ENCODE peak calls at places on chromosomes 1 and 21, in nine cellular contexts. A is ovary; M is uterus; S is SK-N-SH; C is heart right ventricle; P is lower lobe of right lung; Z is CD8-positive, alpha-beta T cell; D is suprapubic skin; V is mammary epithelial cell. L is an unnamed sample.
A peak's percentile ranks its signal among the peaks of the same experiment; 100 is the strongest.

GRCh38 chr1:178530520-178530919 is 17.6 kb downstream of the TEX35 start:
- DNase-seq in A (no peak), M (no peak), S (no peak), C (no peak), P (no peak), Z (no peak), D (no peak), V (no peak), L (peak; percentile 15)

GRCh38 chr1:207863893-207864535 is 46.9 kb downstream of the CD34 start:
- DNase-seq in A (no peak), M (no peak), S (no peak), C (no peak), P (no peak), Z (peak; percentile 66), D (no peak), V (no peak), L (no peak)

GRCh38 chr1:48245106-48245505 is 22.6 kb downstream of the SLC5A9 start:
- DNase-seq in A (no peak), M (no peak), S (no peak), C (no peak), P (no peak), Z (no peak), D (no peak), V (no peak), L (no peak)

GRCh38 chr1:229221106-229222019 is 49.5 kb upstream of the RAB4A start:
- DNase-seq in A (no peak), M (no peak), S (peak; percentile 30), C (no peak), P (peak; percentile 52), Z (no peak), D (no peak), V (peak; percentile 72), L (no peak)

GRCh38 chr1:89356658-89357400 is 7.0 kb upstream of the GBP6 start:
- DNase-seq in A (no peak), M (no peak), S (no peak), C (no peak), P (no peak), Z (no peak), D (no peak), V (peak; percentile 31), L (no peak)

GRCh38 chr1:205328476-205328875 is 6.9 kb upstream of the NUAK2 start:
- DNase-seq in A (no peak), M (no peak), S (no peak), C (no peak), P (no peak), Z (no peak), D (no peak), V (no peak), L (no peak)

GRCh38 chr21:41429305-41429704 is 3.3 kb downstream of the MX1 start:
- DNase-seq in A (no peak), M (no peak), S (no peak), C (no peak), P (no peak), Z (peak; percentile 35), D (no peak), V (no peak), L (no peak)

GRCh38 chr1:44830900-44831304 is 12.2 kb downstream of the PTCH2 start:
- DNase-seq in A (peak; percentile 14), M (no peak), S (peak; percentile 25), C (no peak), P (no peak), Z (no peak), D (no peak), V (no peak), L (no peak)

GRCh38 chr1:109799445-109799844 is 35.7 kb upstream of the EPS8L3 start:
- DNase-seq in A (no peak), M (no peak), S (peak; percentile 56), C (no peak), P (no peak), Z (no peak), D (no peak), V (no peak), L (no peak)

GRCh38 chr1:232884262-232884661 is 66.1 kb upstream of the NTPCR start:
- DNase-seq in A (no peak), M (no peak), S (no peak), C (no peak), P (no peak), Z (no peak), D (no peak), V (peak; percentile 31), L (no peak)

GRCh38 chr1:214912127-214912526 is 170.4 kb upstream of the KCNK2 start:
- DNase-seq in A (no peak), M (no peak), S (no peak), C (no peak), P (no peak), Z (no peak), D (no peak), V (no peak), L (no peak)

GRCh38 chr1:19424651-19425570 is 60.4 kb downstream of the CAPZB start:
- DNase-seq in A (no peak), M (no peak), S (no peak), C (no peak), P (no peak), Z (no peak), D (no peak), V (no peak), L (no peak)

GRCh38 chr1:94737124-94737998 is 82.8 kb upstream of the SLC44A3 start:
- DNase-seq in A (no peak), M (no peak), S (no peak), C (no peak), P (no peak), Z (no peak), D (no peak), V (no peak), L (no peak)

GRCh38 chr1:19047373-19047772 is 90.9 kb upstream of the IFFO2 start:
- DNase-seq in A (no peak), M (no peak), S (no peak), C (no peak), P (peak; percentile 21), Z (no peak), D (no peak), V (no peak), L (no peak)

GRCh38 chr1:207054476-207054875 is 1.4 kb downstream of the PFKFB2 start:
- DNase-seq in A (no peak), M (no peak), S (no peak), C (no peak), P (no peak), Z (no peak), D (no peak), V (no peak), L (no peak)

GRCh38 chr1:206012086-206012859 is 9.1 kb upstream of the RAB7B start:
- DNase-seq in A (no peak), M (no peak), S (no peak), C (peak; percentile 54), P (peak; percentile 91), Z (peak; percentile 60), D (no peak), V (no peak), L (no peak)

DNA sequence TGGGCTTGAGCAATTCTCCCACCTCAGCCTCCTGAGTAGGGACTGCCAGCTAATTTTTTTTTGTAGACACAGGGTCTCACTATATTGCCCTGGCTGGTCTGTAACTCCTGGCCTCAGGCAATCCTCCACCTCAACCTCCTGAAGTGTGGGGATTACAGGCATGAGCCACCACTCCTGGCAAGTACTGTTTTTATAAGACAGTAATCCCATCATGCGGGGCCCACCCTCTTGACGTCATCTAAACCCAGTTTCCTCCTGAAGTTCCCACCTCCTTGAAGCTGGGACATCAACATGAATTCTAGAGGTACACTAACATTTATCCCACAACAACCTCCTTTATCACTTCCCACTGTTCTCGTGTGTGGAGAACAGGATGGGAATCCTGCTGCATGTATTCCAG is 104.7 kb downstream of the SPATA46 start:
- DNase-seq in A (no peak), M (no peak), S (no peak), C (no peak), P (no peak), Z (no peak), D (no peak), V (no peak), L (no peak)
- H3K27ac ChIP-seq in A (no peak overlapping the region), M (no peak overlapping the region), S (no peak overlapping the region), C (no peak overlapping the region), P (no peak overlapping the region), Z (no peak overlapping the region), D (no peak overlapping the region), V (no peak overlapping the region), L (no peak overlapping the region)

GRCh38 chr1:177228721-177229088 is 57.9 kb downstream of the BRINP2 start:
- DNase-seq in A (no peak), M (no peak), S (no peak), C (no peak), P (no peak), Z (no peak), D (no peak), V (peak; percentile 78), L (peak; percentile 20)
- TF ChIP-seq CTCF in A (no peak), M (no peak), S (no peak), C (no peak), P (no peak), Z (no peak), D (no peak), V (peak; percentile 11), L (no peak)

DNA sequence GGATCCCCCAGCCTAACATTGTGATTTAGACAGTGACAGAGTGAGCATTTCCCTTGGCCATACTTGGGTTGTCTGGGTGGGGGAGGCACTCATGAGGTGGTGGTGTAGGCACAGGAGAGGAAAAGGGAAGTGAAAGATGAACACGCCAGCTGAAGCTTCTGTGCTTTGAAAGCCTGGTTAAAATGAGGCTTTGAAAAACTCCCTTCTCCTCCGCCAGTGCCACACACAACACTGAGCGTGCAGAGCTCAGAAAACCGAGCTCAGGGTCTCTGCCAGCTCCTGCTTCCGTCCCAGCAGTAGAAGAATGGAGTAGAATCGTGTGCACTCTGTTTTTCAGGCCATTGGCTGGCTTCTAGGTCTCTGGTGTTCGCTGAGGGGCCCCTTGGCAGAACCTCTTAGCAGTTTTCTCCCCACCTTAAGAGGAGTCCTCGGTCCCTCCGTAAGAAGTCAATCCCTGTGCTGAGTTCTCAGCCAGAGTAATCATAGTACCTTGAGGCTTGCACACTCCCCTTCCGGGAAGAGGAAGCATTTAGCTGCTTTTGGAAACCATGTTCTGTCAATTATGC is 12.9 kb downstream of the PLEKHM2 start:
- DNase-seq in A (no peak), M (no peak), S (no peak), C (no peak), P (peak; percentile 56), Z (peak; percentile 55), D (no peak), V (no peak), L (no peak)
- H3K27ac ChIP-seq in A (no peak overlapping the region), M (no peak overlapping the region), S (no peak overlapping the region), C (peak overlapping the region; percentile 85), P (peak overlapping the region; percentile 55), Z (peak overlapping the region; percentile 54), D (peak overlapping the region; percentile 70), V (no peak overlapping the region), L (peak overlapping the region; percentile 54)

DNA sequence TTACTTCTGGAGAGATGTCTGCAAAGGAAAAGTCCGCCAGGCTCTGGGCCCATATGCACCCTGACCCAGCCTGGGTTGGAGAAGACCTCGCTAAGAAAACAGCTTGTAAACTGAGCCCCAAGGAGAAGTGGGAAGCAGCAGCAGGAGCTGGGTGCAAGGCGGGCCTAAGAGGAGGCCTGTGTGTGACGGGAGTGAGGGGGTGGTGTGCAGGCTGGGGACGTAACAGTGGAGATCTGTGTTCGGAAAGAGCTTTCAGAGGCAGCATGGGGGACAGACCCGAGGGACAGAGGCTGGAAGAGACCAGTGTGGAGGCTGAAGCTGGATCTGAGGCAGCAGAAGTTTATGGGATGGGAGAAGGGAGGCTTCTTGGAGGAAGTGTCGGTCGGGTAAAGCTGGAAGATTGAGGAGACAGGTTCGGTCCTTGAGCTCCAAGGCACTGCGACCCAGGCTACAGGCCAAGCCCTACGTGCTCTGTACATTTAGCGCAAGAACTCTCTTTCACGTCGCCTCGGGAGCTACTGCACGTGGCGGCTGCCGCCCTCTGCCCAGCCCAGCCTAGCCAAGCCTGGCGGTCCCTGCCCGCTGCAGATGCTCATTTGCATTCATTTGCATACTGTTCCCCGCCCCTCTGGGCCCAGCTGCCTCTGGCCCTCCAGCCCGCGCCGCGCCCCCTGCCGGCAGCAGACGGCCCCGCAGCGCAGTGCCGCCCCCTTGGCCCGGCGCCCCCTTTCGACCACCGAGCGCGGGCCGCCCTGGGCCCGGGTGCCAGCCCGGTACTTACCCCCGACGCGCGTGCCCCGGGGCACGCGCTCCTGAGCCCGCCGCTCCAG is 6.3 kb downstream of the HPCA start:
- DNase-seq in A (no peak), M (no peak), S (peak; percentile 92), C (no peak), P (no peak), Z (no peak), D (no peak), V (no peak), L (peak; percentile 35)
- TF ChIP-seq CTCF in A (no peak), M (no peak), S (peak; percentile 56), C (peak; percentile 16), P (peak; percentile 53), Z (no peak), D (peak; percentile 77), V (no peak), L (peak; percentile 74)

L was measured in RWPE1.